ENCODE peak calls at places on chromosomes 4 and X, in nine cellular contexts. One of them, this sample, is unnamed.

GRCh38 chr4:61714387-61714890 is 514.3 kb downstream of the ADGRL3 start:
- DNase-seq in endothelial cell of umbilical vein: no peak
- DNase-seq in gastrocnemius medialis: no peak
- DNase-seq in breast epithelium: no peak
- DNase-seq in endothelial cell: no peak
- DNase-seq in IMR-90: no peak
- DNase-seq in B cell: no peak
- DNase-seq in pancreas: no peak
- DNase-seq in PC-3: no peak
- DNase-seq in this sample: no peak

GRCh38 chrX:150513564-150513963 is 54.9 kb upstream of the MTM1 start:
- DNase-seq in IMR-90: no peak
- DNase-seq in B cell: no peak
- DNase-seq in pancreas: no peak
- DNase-seq in breast epithelium: no peak
- DNase-seq in endothelial cell of umbilical vein: no peak
- DNase-seq in endothelial cell: no peak
- DNase-seq in gastrocnemius medialis: no peak
- DNase-seq in PC-3: no peak
- DNase-seq in this sample: no peak

GRCh38 chr4:25092139-25092538 is 61.4 kb upstream of the LGI2 start:
- DNase-seq in B cell: no peak
- DNase-seq in PC-3: no peak
- DNase-seq in gastrocnemius medialis: no peak
- DNase-seq in endothelial cell of umbilical vein: no peak
- DNase-seq in breast epithelium: no peak
- DNase-seq in IMR-90: no peak
- DNase-seq in endothelial cell: peak
- DNase-seq in pancreas: no peak
- DNase-seq in this sample: no peak

GRCh38 chrX:103774070-103774642 is 2.5 kb upstream of the PLP1 start:
- DNase-seq in breast epithelium: no peak
- DNase-seq in endothelial cell of umbilical vein: peak
- DNase-seq in PC-3: peak
- DNase-seq in B cell: no peak
- DNase-seq in pancreas: no peak
- DNase-seq in endothelial cell: no peak
- DNase-seq in IMR-90: peak
- DNase-seq in gastrocnemius medialis: no peak
- DNase-seq in this sample: no peak

GRCh38 chr4:39068907-39069306 is 6.9 kb downstream of the KLHL5 start:
- DNase-seq in gastrocnemius medialis: no peak
- DNase-seq in pancreas: no peak
- DNase-seq in IMR-90: no peak
- DNase-seq in endothelial cell: no peak
- DNase-seq in PC-3: no peak
- DNase-seq in endothelial cell of umbilical vein: peak
- DNase-seq in B cell: no peak
- DNase-seq in breast epithelium: no peak
- DNase-seq in this sample: no peak

GRCh38 chr4:150746156-150746555 is 164.2 kb downstream of the MAB21L2 start:
- DNase-seq in endothelial cell: no peak
- DNase-seq in B cell: no peak
- DNase-seq in gastrocnemius medialis: no peak
- DNase-seq in PC-3: peak
- DNase-seq in breast epithelium: no peak
- DNase-seq in endothelial cell of umbilical vein: peak
- DNase-seq in pancreas: no peak
- DNase-seq in IMR-90: peak
- DNase-seq in this sample: no peak

GRCh38 chr4:58961283-58961682 is 1851.1 kb upstream of the IGFBP7 start:
- DNase-seq in breast epithelium: no peak
- DNase-seq in endothelial cell: no peak
- DNase-seq in pancreas: no peak
- DNase-seq in PC-3: no peak
- DNase-seq in IMR-90: no peak
- DNase-seq in endothelial cell of umbilical vein: no peak
- DNase-seq in B cell: no peak
- DNase-seq in gastrocnemius medialis: no peak
- DNase-seq in this sample: no peak

GRCh38 chrX:1598021-1598875 is 6.8 kb downstream of the AKAP17A start:
- DNase-seq in B cell: no peak
- DNase-seq in endothelial cell: no peak
- DNase-seq in PC-3: no peak
- DNase-seq in endothelial cell of umbilical vein: no peak
- DNase-seq in breast epithelium: no peak
- DNase-seq in IMR-90: no peak
- DNase-seq in pancreas: peak
- DNase-seq in gastrocnemius medialis: no peak
- DNase-seq in this sample: no peak

GRCh38 chr4:112968456-112969159 is 80.8 kb upstream of the ANK2 start:
- DNase-seq in PC-3: peak
- DNase-seq in pancreas: no peak
- DNase-seq in gastrocnemius medialis: no peak
- DNase-seq in IMR-90: peak
- DNase-seq in endothelial cell of umbilical vein: no peak
- DNase-seq in breast epithelium: no peak
- DNase-seq in endothelial cell: no peak
- DNase-seq in B cell: no peak
- DNase-seq in this sample: no peak

GRCh38 chr4:106497271-106497670 is 128.7 kb upstream of the GIMD1 start:
- DNase-seq in PC-3: no peak
- DNase-seq in endothelial cell of umbilical vein: no peak
- DNase-seq in breast epithelium: no peak
- DNase-seq in B cell: no peak
- DNase-seq in pancreas: no peak
- DNase-seq in endothelial cell: no peak
- DNase-seq in IMR-90: no peak
- DNase-seq in gastrocnemius medialis: no peak
- DNase-seq in this sample: no peak

GRCh38 chr4:76066546-76066945 is 8.0 kb upstream of the ART3 start:
- DNase-seq in pancreas: peak
- DNase-seq in endothelial cell: no peak
- DNase-seq in gastrocnemius medialis: no peak
- DNase-seq in B cell: no peak
- DNase-seq in endothelial cell of umbilical vein: no peak
- DNase-seq in PC-3: no peak
- DNase-seq in breast epithelium: no peak
- DNase-seq in IMR-90: no peak
- DNase-seq in this sample: no peak

DNA sequence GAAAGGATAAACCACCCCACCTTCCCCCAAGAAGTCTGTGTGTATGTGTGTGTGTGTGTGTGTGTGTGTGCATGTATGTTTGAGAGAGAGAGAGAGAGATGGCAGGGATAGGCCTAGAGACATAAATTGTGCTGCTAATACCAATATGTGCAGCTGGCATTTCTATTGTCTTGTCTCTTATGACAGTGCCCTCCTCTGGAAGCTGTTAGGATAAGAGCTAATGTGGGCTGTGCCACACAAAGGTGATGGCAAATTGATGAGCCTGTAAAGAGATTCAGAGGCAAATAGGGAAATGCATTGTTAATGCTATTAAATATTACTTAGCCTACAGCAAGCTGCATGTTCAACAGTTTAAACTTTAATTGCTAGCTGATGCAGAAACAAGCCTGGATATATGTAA is 332.0 kb downstream of the NKX6-1 start:
- DNase-seq in B cell: no peak
- DNase-seq in PC-3: no peak
- DNase-seq in breast epithelium: no peak
- DNase-seq in pancreas: no peak
- DNase-seq in gastrocnemius medialis: no peak
- DNase-seq in IMR-90: no peak
- DNase-seq in endothelial cell: no peak
- DNase-seq in endothelial cell of umbilical vein: no peak
- DNase-seq in this sample: no peak
- TF ChIP-seq CTCF in B cell: no peak
- TF ChIP-seq CTCF in PC-3: no peak
- TF ChIP-seq CTCF in breast epithelium: no peak
- TF ChIP-seq CTCF in pancreas: no peak
- TF ChIP-seq CTCF in gastrocnemius medialis: no peak
- TF ChIP-seq CTCF in IMR-90: no peak
- TF ChIP-seq CTCF in endothelial cell: no peak
- TF ChIP-seq CTCF in endothelial cell of umbilical vein: no peak
- TF ChIP-seq CTCF in this sample: no peak

GRCh38 chr4:164977243-164978164 is at the start of gene TRIM61:
- DNase-seq in endothelial cell of umbilical vein: no peak
- DNase-seq in IMR-90: peak
- DNase-seq in endothelial cell: peak
- DNase-seq in B cell: peak
- DNase-seq in breast epithelium: no peak
- DNase-seq in pancreas: no peak
- DNase-seq in PC-3: no peak
- DNase-seq in gastrocnemius medialis: no peak
- DNase-seq in this sample: peak
- TF ChIP-seq CTCF in endothelial cell of umbilical vein: no peak
- TF ChIP-seq CTCF in IMR-90: peak
- TF ChIP-seq CTCF in endothelial cell: no peak
- TF ChIP-seq CTCF in B cell: no peak
- TF ChIP-seq CTCF in breast epithelium: no peak
- TF ChIP-seq CTCF in pancreas: no peak
- TF ChIP-seq CTCF in PC-3: no peak
- TF ChIP-seq CTCF in gastrocnemius medialis: no peak
- TF ChIP-seq CTCF in this sample: peak

GRCh38 chrX:44303119-44303518 is 40.4 kb downstream of the EFHC2 start:
- DNase-seq in IMR-90: no peak
- DNase-seq in B cell: no peak
- DNase-seq in endothelial cell: no peak
- DNase-seq in pancreas: no peak
- DNase-seq in breast epithelium: no peak
- DNase-seq in gastrocnemius medialis: no peak
- DNase-seq in PC-3: peak
- DNase-seq in endothelial cell of umbilical vein: no peak
- DNase-seq in this sample: no peak
- TF ChIP-seq CTCF in IMR-90: no peak
- TF ChIP-seq CTCF in B cell: no peak
- TF ChIP-seq CTCF in endothelial cell: no peak
- TF ChIP-seq CTCF in pancreas: no peak
- TF ChIP-seq CTCF in breast epithelium: no peak
- TF ChIP-seq CTCF in gastrocnemius medialis: no peak
- TF ChIP-seq CTCF in PC-3: peak
- TF ChIP-seq CTCF in endothelial cell of umbilical vein: no peak
- TF ChIP-seq CTCF in this sample: no peak

DNA sequence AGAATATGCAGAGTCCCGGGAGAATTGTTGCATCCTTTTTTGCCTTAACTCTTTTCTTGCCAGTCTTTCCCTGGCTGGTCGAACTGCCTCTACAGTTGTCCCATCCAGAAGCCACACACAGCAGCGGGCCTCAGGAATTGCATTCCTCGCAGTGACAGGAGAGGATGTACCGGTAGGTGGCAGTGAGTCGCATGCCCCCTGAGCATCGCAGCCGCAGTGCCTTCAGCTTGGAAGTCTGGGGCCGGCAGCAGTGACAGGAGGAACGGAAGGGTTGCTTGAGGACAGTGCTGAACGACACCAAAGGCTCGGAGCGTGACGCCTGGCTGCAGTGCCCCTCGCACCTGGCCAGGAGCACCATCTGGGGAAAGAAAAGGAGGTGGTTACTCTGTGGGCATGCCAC is 23.5 kb downstream of the NDP start:
- DNase-seq in B cell: peak
- DNase-seq in endothelial cell of umbilical vein: peak
- DNase-seq in pancreas: peak
- DNase-seq in PC-3: peak
- DNase-seq in IMR-90: no peak
- DNase-seq in gastrocnemius medialis: no peak
- DNase-seq in breast epithelium: no peak
- DNase-seq in endothelial cell: peak
- DNase-seq in this sample: no peak
- TF ChIP-seq CTCF in B cell: peak
- TF ChIP-seq CTCF in endothelial cell of umbilical vein: peak
- TF ChIP-seq CTCF in pancreas: no peak
- TF ChIP-seq CTCF in PC-3: peak
- TF ChIP-seq CTCF in IMR-90: peak
- TF ChIP-seq CTCF in gastrocnemius medialis: no peak
- TF ChIP-seq CTCF in breast epithelium: no peak
- TF ChIP-seq CTCF in endothelial cell: no peak
- TF ChIP-seq CTCF in this sample: no peak

GRCh38 chrX:24561121-24561520 is 86.0 kb downstream of the PCYT1B start:
- DNase-seq in breast epithelium: no peak
- DNase-seq in PC-3: peak
- DNase-seq in endothelial cell: no peak
- DNase-seq in endothelial cell of umbilical vein: peak
- DNase-seq in pancreas: no peak
- DNase-seq in gastrocnemius medialis: no peak
- DNase-seq in IMR-90: peak
- DNase-seq in B cell: no peak
- DNase-seq in this sample: no peak
- TF ChIP-seq CTCF in breast epithelium: no peak
- TF ChIP-seq CTCF in PC-3: peak
- TF ChIP-seq CTCF in endothelial cell: no peak
- TF ChIP-seq CTCF in endothelial cell of umbilical vein: peak
- TF ChIP-seq CTCF in pancreas: no peak
- TF ChIP-seq CTCF in gastrocnemius medialis: no peak
- TF ChIP-seq CTCF in IMR-90: peak
- TF ChIP-seq CTCF in B cell: no peak
- TF ChIP-seq CTCF in this sample: peak

GRCh38 chr4:180618396-180618795 is 1624.8 kb upstream of the TENM3 start:
- DNase-seq in B cell: no peak
- DNase-seq in gastrocnemius medialis: no peak
- DNase-seq in pancreas: no peak
- DNase-seq in IMR-90: no peak
- DNase-seq in PC-3: no peak
- DNase-seq in breast epithelium: no peak
- DNase-seq in endothelial cell: no peak
- DNase-seq in endothelial cell of umbilical vein: no peak
- DNase-seq in this sample: no peak

GRCh38 chr4:180617203-180617602 is 1626.0 kb upstream of the TENM3 start:
- DNase-seq in pancreas: no peak
- DNase-seq in endothelial cell: no peak
- DNase-seq in PC-3: peak
- DNase-seq in IMR-90: peak
- DNase-seq in gastrocnemius medialis: no peak
- DNase-seq in breast epithelium: no peak
- DNase-seq in B cell: no peak
- DNase-seq in endothelial cell of umbilical vein: no peak
- DNase-seq in this sample: no peak

GRCh38 chr4:180610317-180610716 is 1632.9 kb upstream of the TENM3 start:
- DNase-seq in endothelial cell: no peak
- DNase-seq in pancreas: no peak
- DNase-seq in IMR-90: peak
- DNase-seq in PC-3: peak
- DNase-seq in B cell: no peak
- DNase-seq in gastrocnemius medialis: no peak
- DNase-seq in breast epithelium: no peak
- DNase-seq in endothelial cell of umbilical vein: no peak
- DNase-seq in this sample: no peak

GRCh38 chr4:180615746-180616145 is 1627.5 kb upstream of the TENM3 start:
- DNase-seq in gastrocnemius medialis: no peak
- DNase-seq in breast epithelium: no peak
- DNase-seq in endothelial cell: no peak
- DNase-seq in PC-3: no peak
- DNase-seq in endothelial cell of umbilical vein: no peak
- DNase-seq in IMR-90: no peak
- DNase-seq in B cell: no peak
- DNase-seq in pancreas: no peak
- DNase-seq in this sample: no peak
- TF ChIP-seq CTCF in gastrocnemius medialis: no peak
- TF ChIP-seq CTCF in breast epithelium: no peak
- TF ChIP-seq CTCF in endothelial cell: peak
- TF ChIP-seq CTCF in PC-3: no peak
- TF ChIP-seq CTCF in endothelial cell of umbilical vein: no peak
- TF ChIP-seq CTCF in IMR-90: no peak
- TF ChIP-seq CTCF in B cell: no peak
- TF ChIP-seq CTCF in pancreas: no peak
- TF ChIP-seq CTCF in this sample: no peak